ENCODE peak calls at places on chromosomes 5 and 9, in ten cellular contexts. One of them, this sample, is unnamed.

GRCh38 chr9:110214090-110214489 is 6.1 kb upstream of the C9orf152 start:
- DNase-seq in HFF-Myc: no peak
- DNase-seq in left cardiac atrium: no peak
- DNase-seq in gastrocnemius medialis: no peak
- DNase-seq in effector memory CD8-positive, alpha-beta T cell: no peak
- DNase-seq in neural progenitor cell: no peak
- DNase-seq in SHP77: no peak
- DNase-seq in RCC 7860: peak
- DNase-seq in NT2/D1: no peak
- DNase-seq in stimulated activated CD4-positive, alpha-beta T cell treated with anti-CD3 and anti-CD28 coated beads, Interleukin-4, amount 100 ng/mL, for 4 hours: no peak
- DNase-seq in this sample: no peak

GRCh38 chr5:7659420-7659819 is 191.5 kb downstream of the CFAP90 start:
- DNase-seq in HFF-Myc: no peak
- DNase-seq in left cardiac atrium: no peak
- DNase-seq in gastrocnemius medialis: no peak
- DNase-seq in effector memory CD8-positive, alpha-beta T cell: no peak
- DNase-seq in neural progenitor cell: no peak
- DNase-seq in SHP77: no peak
- DNase-seq in RCC 7860: no peak
- DNase-seq in NT2/D1: no peak
- DNase-seq in stimulated activated CD4-positive, alpha-beta T cell treated with anti-CD3 and anti-CD28 coated beads, Interleukin-4, amount 100 ng/mL, for 4 hours: no peak
- DNase-seq in this sample: no peak

GRCh38 chr9:81682797-81683196 is 6.5 kb downstream of the TLE1 start:
- DNase-seq in HFF-Myc: no peak
- DNase-seq in left cardiac atrium: no peak
- DNase-seq in gastrocnemius medialis: no peak
- DNase-seq in effector memory CD8-positive, alpha-beta T cell: no peak
- DNase-seq in neural progenitor cell: no peak
- DNase-seq in SHP77: no peak
- DNase-seq in RCC 7860: peak
- DNase-seq in NT2/D1: no peak
- DNase-seq in stimulated activated CD4-positive, alpha-beta T cell treated with anti-CD3 and anti-CD28 coated beads, Interleukin-4, amount 100 ng/mL, for 4 hours: no peak
- DNase-seq in this sample: no peak

GRCh38 chr9:107484117-107484723 is 5.3 kb downstream of the KLF4 start:
- DNase-seq in HFF-Myc: peak
- DNase-seq in left cardiac atrium: no peak
- DNase-seq in gastrocnemius medialis: no peak
- DNase-seq in effector memory CD8-positive, alpha-beta T cell: no peak
- DNase-seq in neural progenitor cell: peak
- DNase-seq in SHP77: peak
- DNase-seq in RCC 7860: peak
- DNase-seq in NT2/D1: peak
- DNase-seq in stimulated activated CD4-positive, alpha-beta T cell treated with anti-CD3 and anti-CD28 coated beads, Interleukin-4, amount 100 ng/mL, for 4 hours: no peak
- DNase-seq in this sample: peak

GRCh38 chr5:41418220-41419031 is 92.0 kb downstream of the PLCXD3 start:
- DNase-seq in HFF-Myc: peak
- DNase-seq in left cardiac atrium: no peak
- DNase-seq in gastrocnemius medialis: no peak
- DNase-seq in effector memory CD8-positive, alpha-beta T cell: no peak
- DNase-seq in neural progenitor cell: peak
- DNase-seq in SHP77: no peak
- DNase-seq in RCC 7860: peak
- DNase-seq in NT2/D1: peak
- DNase-seq in stimulated activated CD4-positive, alpha-beta T cell treated with anti-CD3 and anti-CD28 coated beads, Interleukin-4, amount 100 ng/mL, for 4 hours: no peak
- DNase-seq in this sample: no peak

GRCh38 chr5:31632460-31632859 is 6.5 kb upstream of the PDZD2 start:
- DNase-seq in HFF-Myc: no peak
- DNase-seq in left cardiac atrium: no peak
- DNase-seq in gastrocnemius medialis: no peak
- DNase-seq in effector memory CD8-positive, alpha-beta T cell: no peak
- DNase-seq in neural progenitor cell: no peak
- DNase-seq in SHP77: no peak
- DNase-seq in RCC 7860: no peak
- DNase-seq in NT2/D1: no peak
- DNase-seq in stimulated activated CD4-positive, alpha-beta T cell treated with anti-CD3 and anti-CD28 coated beads, Interleukin-4, amount 100 ng/mL, for 4 hours: no peak
- DNase-seq in this sample: no peak

GRCh38 chr9:82763631-82764030 is 299.3 kb downstream of the RASEF start:
- DNase-seq in HFF-Myc: no peak
- DNase-seq in left cardiac atrium: no peak
- DNase-seq in gastrocnemius medialis: no peak
- DNase-seq in effector memory CD8-positive, alpha-beta T cell: no peak
- DNase-seq in neural progenitor cell: peak
- DNase-seq in SHP77: no peak
- DNase-seq in RCC 7860: no peak
- DNase-seq in NT2/D1: no peak
- DNase-seq in stimulated activated CD4-positive, alpha-beta T cell treated with anti-CD3 and anti-CD28 coated beads, Interleukin-4, amount 100 ng/mL, for 4 hours: no peak
- DNase-seq in this sample: no peak

GRCh38 chr5:56094579-56095361 is 100.0 kb upstream of the IL6ST start:
- DNase-seq in HFF-Myc: no peak
- DNase-seq in left cardiac atrium: no peak
- DNase-seq in gastrocnemius medialis: no peak
- DNase-seq in effector memory CD8-positive, alpha-beta T cell: no peak
- DNase-seq in neural progenitor cell: no peak
- DNase-seq in SHP77: no peak
- DNase-seq in RCC 7860: no peak
- DNase-seq in NT2/D1: no peak
- DNase-seq in stimulated activated CD4-positive, alpha-beta T cell treated with anti-CD3 and anti-CD28 coated beads, Interleukin-4, amount 100 ng/mL, for 4 hours: peak
- DNase-seq in this sample: no peak

GRCh38 chr5:170849374-170849773 is 12.4 kb upstream of the RANBP17 start:
- DNase-seq in HFF-Myc: no peak
- DNase-seq in left cardiac atrium: no peak
- DNase-seq in gastrocnemius medialis: no peak
- DNase-seq in effector memory CD8-positive, alpha-beta T cell: no peak
- DNase-seq in neural progenitor cell: no peak
- DNase-seq in SHP77: no peak
- DNase-seq in RCC 7860: no peak
- DNase-seq in NT2/D1: no peak
- DNase-seq in stimulated activated CD4-positive, alpha-beta T cell treated with anti-CD3 and anti-CD28 coated beads, Interleukin-4, amount 100 ng/mL, for 4 hours: no peak
- DNase-seq in this sample: no peak

GRCh38 chr5:132209131-132209530 is 18.5 kb downstream of the P4HA2 start:
- DNase-seq in HFF-Myc: no peak
- DNase-seq in left cardiac atrium: no peak
- DNase-seq in gastrocnemius medialis: no peak
- DNase-seq in effector memory CD8-positive, alpha-beta T cell: no peak
- DNase-seq in neural progenitor cell: no peak
- DNase-seq in SHP77: no peak
- DNase-seq in RCC 7860: no peak
- DNase-seq in NT2/D1: no peak
- DNase-seq in stimulated activated CD4-positive, alpha-beta T cell treated with anti-CD3 and anti-CD28 coated beads, Interleukin-4, amount 100 ng/mL, for 4 hours: no peak
- DNase-seq in this sample: no peak

GRCh38 chr5:169547508-169547907 is 36.1 kb upstream of the SPDL1 start:
- DNase-seq in HFF-Myc: no peak
- DNase-seq in left cardiac atrium: no peak
- DNase-seq in gastrocnemius medialis: no peak
- DNase-seq in effector memory CD8-positive, alpha-beta T cell: no peak
- DNase-seq in neural progenitor cell: no peak
- DNase-seq in SHP77: no peak
- DNase-seq in RCC 7860: no peak
- DNase-seq in NT2/D1: no peak
- DNase-seq in stimulated activated CD4-positive, alpha-beta T cell treated with anti-CD3 and anti-CD28 coated beads, Interleukin-4, amount 100 ng/mL, for 4 hours: no peak
- DNase-seq in this sample: no peak

GRCh38 chr5:67413749-67414148 is 217.2 kb upstream of the CD180 start:
- DNase-seq in HFF-Myc: no peak
- DNase-seq in left cardiac atrium: no peak
- DNase-seq in gastrocnemius medialis: no peak
- DNase-seq in effector memory CD8-positive, alpha-beta T cell: no peak
- DNase-seq in neural progenitor cell: no peak
- DNase-seq in SHP77: no peak
- DNase-seq in RCC 7860: no peak
- DNase-seq in NT2/D1: no peak
- DNase-seq in stimulated activated CD4-positive, alpha-beta T cell treated with anti-CD3 and anti-CD28 coated beads, Interleukin-4, amount 100 ng/mL, for 4 hours: no peak
- DNase-seq in this sample: no peak

GRCh38 chr9:93699650-93700049 is 123.3 kb downstream of the PHF2 start:
- DNase-seq in HFF-Myc: no peak
- DNase-seq in left cardiac atrium: no peak
- DNase-seq in gastrocnemius medialis: no peak
- DNase-seq in effector memory CD8-positive, alpha-beta T cell: no peak
- DNase-seq in neural progenitor cell: no peak
- DNase-seq in SHP77: no peak
- DNase-seq in RCC 7860: no peak
- DNase-seq in NT2/D1: no peak
- DNase-seq in stimulated activated CD4-positive, alpha-beta T cell treated with anti-CD3 and anti-CD28 coated beads, Interleukin-4, amount 100 ng/mL, for 4 hours: no peak
- DNase-seq in this sample: peak